ENCODE peak calls at places on chromosomes 2 and 18, in five cellular contexts. C is RWPE2; W is Peyer's patch; Q is naive thymus-derived CD4-positive, alpha-beta T cell; F is left lung. N is an unnamed sample.
A peak's percentile ranks its signal among the peaks of the same experiment; 100 is the strongest.

GRCh38 chr2:234437642-234438321 is 59.1 kb downstream of the ARL4C start:
- DNase-seq in F (no peak), W (no peak), Q (no peak), C (no peak), N (peak; percentile 91)

GRCh38 chr2:112121682-112122254 is 16.4 kb upstream of the FBLN7 start:
- DNase-seq in F (no peak), W (no peak), C (no peak), Q (peak; percentile 60), N (no peak)

GRCh38 chr2:239359194-239359912 is 41.5 kb downstream of the HDAC4 start:
- DNase-seq in C (no peak), F (no peak), Q (no peak), W (no peak), N (no peak)

GRCh38 chr18:3661121-3661520 is 211.1 kb downstream of the TGIF1 start:
- DNase-seq in Q (no peak), F (no peak), C (no peak), W (no peak), N (no peak)

GRCh38 chr2:101040761-101041160 is 38.7 kb downstream of the RPL31 start:
- DNase-seq in Q (no peak), F (no peak), W (no peak), C (no peak), N (no peak)

GRCh38 chr2:9780368-9781130 is 62.7 kb upstream of the TAF1B start:
- DNase-seq in C (no peak), W (no peak), Q (no peak), F (no peak), N (peak; percentile 40)

GRCh38 chr2:70918016-70918415 is 17.7 kb upstream of the ATP6V1B1 start:
- DNase-seq in W (no peak), Q (no peak), F (no peak), C (no peak), N (no peak)

GRCh38 chr18:35197286-35197685 is 43.5 kb upstream of the ZNF397 start:
- DNase-seq in C (no peak), Q (no peak), W (no peak), F (no peak), N (no peak)

GRCh38 chr2:694174-694573 is 17.0 kb upstream of the TMEM18 start:
- DNase-seq in W (no peak), C (no peak), F (no peak), Q (no peak), N (no peak)

GRCh38 chr18:27952741-27953140 is 224.2 kb downstream of the CDH2 start:
- DNase-seq in F (no peak), C (no peak), Q (no peak), W (no peak), N (no peak)

GRCh38 chr2:103808814-103809213 is 1045.1 kb upstream of the POU3F3 start:
- DNase-seq in W (no peak), F (no peak), Q (no peak), C (no peak), N (no peak)

GRCh38 chr18:13147146-13147545 is 71.4 kb upstream of the LDLRAD4 start:
- DNase-seq in W (no peak), C (no peak), Q (no peak), F (no peak), N (no peak)

GRCh38 chr2:236547725-236548124 is 21.9 kb upstream of the ACKR3 start:
- DNase-seq in W (no peak), Q (no peak), C (no peak), F (no peak), N (no peak)
- H3K4me3 ChIP-seq in W (no peak overlapping the region), Q (no peak overlapping the region), C (no peak overlapping the region), F (no peak overlapping the region), N (no peak overlapping the region)

DNA sequence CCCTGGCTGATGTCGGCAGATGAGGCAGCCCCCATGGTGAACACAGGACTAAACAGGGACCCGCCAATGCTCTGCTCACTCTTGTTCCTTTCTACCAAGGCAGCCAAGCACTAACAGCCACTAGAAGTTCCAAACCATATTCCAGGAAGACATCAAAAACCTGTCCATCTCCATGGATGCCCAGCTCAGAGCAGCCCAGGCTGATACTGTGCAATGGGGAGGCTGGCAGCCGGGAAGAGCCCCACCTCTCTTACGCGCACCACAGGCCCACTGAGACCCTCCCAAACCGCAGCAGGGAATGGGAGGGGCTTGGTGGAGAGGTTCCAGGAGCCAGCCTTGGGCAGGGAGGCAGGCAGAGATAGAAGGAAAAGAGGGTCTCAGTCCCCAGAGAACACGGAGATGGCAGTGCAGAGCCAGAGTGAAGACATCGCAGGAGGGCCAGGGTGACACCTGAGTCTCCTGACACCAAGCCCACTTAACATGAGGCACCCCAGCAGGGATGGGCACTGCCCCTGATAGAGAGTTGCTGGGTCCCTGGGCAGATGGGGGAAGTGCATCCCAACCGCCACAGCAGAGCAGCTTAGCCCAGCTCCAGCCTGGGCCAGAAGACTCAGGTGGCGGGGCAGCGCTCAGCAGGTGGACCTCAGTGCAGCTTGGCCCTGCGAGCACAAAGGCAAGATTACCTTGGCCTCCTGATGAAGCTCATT is 3.4 kb downstream of the HS6ST1 start:
- DNase-seq in F (peak; percentile 60), W (no peak), C (no peak), Q (no peak), N (peak; percentile 15)
- H3K4me1 ChIP-seq in F (peaks cover 6% of the 10 kb centered on the region), W (no peaks in the 10 kb centered on the region), C (no peaks in the 10 kb centered on the region), Q (peaks cover 24% of the 10 kb centered on the region), N (peaks cover 27% of the 10 kb centered on the region)

GRCh38 chr2:71934320-71934593 is 213.4 kb downstream of the CYP26B1 start:
- DNase-seq in W (no peak), C (no peak), F (no peak), Q (no peak), N (no peak)

GRCh38 chr2:71933467-71934319 is 214.0 kb downstream of the CYP26B1 start:
- DNase-seq in W (peak; percentile 37), F (no peak), C (no peak), Q (no peak), N (no peak)

GRCh38 chr2:71934595-71935263 is 212.9 kb downstream of the CYP26B1 start:
- DNase-seq in Q (no peak), F (no peak), W (peak; percentile 51), C (no peak), N (no peak)

GRCh38 chr2:71936076-71937030 is 211.3 kb downstream of the CYP26B1 start:
- DNase-seq in C (no peak), F (no peak), W (no peak), Q (no peak), N (no peak)

DNA sequence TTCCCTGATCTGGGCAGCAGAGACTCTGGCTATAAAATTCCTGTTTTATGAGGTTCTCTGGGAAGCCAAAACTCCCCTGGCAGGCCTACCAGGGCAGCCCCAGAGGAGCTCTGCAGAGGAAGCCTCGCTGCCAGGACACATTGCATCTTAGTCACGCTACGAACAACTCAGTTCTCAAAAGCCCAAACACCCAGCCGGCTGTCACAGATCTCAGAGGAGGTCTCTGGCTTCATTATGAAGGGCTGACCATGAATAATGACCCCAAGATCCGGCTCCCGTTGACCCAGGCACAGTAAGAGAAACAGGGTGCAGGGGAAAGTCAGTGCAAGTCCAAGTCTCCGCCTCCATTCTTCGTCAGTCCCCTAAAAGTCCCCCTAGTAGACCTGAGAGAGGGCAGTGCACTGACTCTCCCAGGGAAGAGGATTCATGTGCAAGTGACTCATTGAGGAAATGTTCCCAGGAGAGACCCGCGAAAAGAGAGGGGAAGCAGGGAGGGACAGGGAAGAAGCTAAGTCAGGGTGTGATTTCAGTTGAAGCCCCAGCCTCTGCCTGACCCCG is 212.3 kb downstream of the CYP26B1 start:
- DNase-seq in Q (no peak), C (no peak), F (no peak), W (no peak), N (no peak)
- H3K27ac ChIP-seq in Q (no peak overlapping the region), C (no peak overlapping the region), F (no peak overlapping the region), W (peak overlapping the region; percentile 36), N (no peak overlapping the region)

GRCh38 chr2:236178921-236179652 is 10.9 kb upstream of the GBX2 start:
- DNase-seq in F (no peak), Q (no peak), C (no peak), W (no peak), N (no peak)
- H3K4me3 ChIP-seq in F (no peak overlapping the region), Q (no peak overlapping the region), C (peak overlapping the region; percentile 22), W (no peak overlapping the region), N (no peak overlapping the region)

GRCh38 chr2:120526997-120527945 is 181.3 kb downstream of the INHBB start:
- DNase-seq in F (no peak), Q (no peak), C (no peak), W (no peak), N (no peak)

GRCh38 chr2:120526047-120526562 is 180.2 kb downstream of the INHBB start:
- DNase-seq in W (no peak), Q (no peak), F (no peak), C (no peak), N (no peak)

GRCh38 chr2:120528693-120529076 is 182.7 kb downstream of the INHBB start:
- DNase-seq in W (no peak), Q (no peak), C (no peak), F (no peak), N (no peak)

GRCh38 chr2:120530781-120531180 is 184.8 kb downstream of the INHBB start:
- DNase-seq in Q (no peak), W (no peak), C (no peak), F (no peak), N (no peak)

DNA sequence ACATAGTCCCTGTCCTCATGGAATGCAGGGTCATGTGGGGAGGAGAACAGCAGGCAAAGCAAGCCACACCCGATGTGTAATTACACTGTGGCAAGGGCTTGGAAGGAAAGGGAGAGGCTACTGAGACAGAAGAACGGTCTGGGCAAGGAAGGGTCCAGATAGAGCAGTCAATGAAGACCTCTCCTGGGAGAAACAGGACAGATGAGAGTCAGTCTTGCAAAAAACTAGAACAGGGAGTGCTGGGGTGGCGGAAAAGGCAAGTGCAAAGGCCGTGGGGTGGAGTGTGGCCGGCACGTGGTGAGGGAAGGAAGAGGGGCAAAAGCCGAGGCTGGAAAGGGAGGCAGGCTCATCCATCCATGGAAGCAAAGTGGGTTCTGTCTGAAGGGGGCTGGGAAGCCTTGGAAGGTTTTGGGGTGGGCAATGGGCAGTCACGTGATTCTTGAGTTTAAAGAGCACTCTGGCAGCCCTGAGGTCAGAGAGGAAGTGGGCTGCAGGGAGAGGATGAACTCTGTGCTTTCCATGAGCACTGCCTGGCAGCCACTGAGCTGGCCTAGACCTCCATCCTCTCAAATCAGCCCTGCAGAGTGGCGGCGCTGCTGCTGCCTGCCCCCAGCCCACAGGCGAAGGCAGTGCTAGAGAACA is 182.2 kb downstream of the INHBB start:
- DNase-seq in Q (no peak), W (no peak), C (no peak), F (no peak), N (no peak)
- H3K4me1 ChIP-seq in Q (no peaks in the 10 kb centered on the region), W (no peaks in the 10 kb centered on the region), C (no peaks in the 10 kb centered on the region), F (no peaks in the 10 kb centered on the region), N (no peaks in the 10 kb centered on the region)

GRCh38 chr2:36597003-36597531 is 901 bp downstream of the FEZ2 start:
- DNase-seq in Q (no peak), W (no peak), F (no peak), C (no peak), N (no peak)
- H3K27ac ChIP-seq in Q (peak overlapping the region; percentile 60), W (no peak overlapping the region), F (peak overlapping the region; percentile 98), C (peak overlapping the region; percentile 68), N (no peak overlapping the region)

DNA sequence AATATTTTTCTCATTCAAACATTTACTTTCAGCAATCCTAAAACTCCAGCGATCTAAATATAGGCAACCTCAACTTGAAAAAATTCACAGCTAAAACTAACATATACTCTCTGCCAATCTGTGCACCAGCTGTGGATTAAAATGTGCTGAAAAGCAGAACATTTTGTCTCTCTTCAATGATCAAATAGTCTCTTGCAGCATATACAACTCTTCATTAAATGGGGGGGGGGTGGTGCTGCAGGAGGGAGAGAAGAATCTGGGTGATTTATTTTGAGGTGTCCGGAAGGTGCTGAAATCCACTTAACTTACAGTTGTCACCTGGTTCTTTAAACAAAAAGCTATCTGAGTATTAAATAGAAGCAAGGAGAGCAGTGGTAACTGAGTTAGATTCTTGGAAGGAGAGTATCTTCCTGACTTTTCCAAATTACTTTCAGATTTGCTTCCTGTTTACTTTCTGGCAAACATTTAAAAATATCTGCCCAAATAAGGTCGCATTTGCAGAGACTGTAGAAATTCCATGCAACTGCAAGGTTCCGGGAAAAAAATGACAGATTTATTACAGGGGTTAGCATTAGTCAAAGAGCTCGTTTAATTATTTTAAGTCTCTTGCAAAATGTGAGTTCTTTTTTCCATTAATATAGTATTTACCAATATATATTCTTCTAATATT is 904.7 kb upstream of the ACVR2A start:
- DNase-seq in F (no peak), W (no peak), C (no peak), Q (no peak), N (no peak)
- H3K4me3 ChIP-seq in F (no peak overlapping the region), W (no peak overlapping the region), C (no peak overlapping the region), Q (no peak overlapping the region), N (no peak overlapping the region)

N was measured in breast epithelium.